ENCODE peak calls at places on chromosomes 16 and 17, in seven cellular contexts. K is RWPE1, O is upper lobe of right lung, E is fibroblast of villous mesenchyme, C is upper lobe of left lung, L is right lobe of liver, S is glutamatergic neuron. Z is an unnamed sample.

GRCh38 chr17:45364531-45365390 is 47.9 kb upstream of the MAP3K14 start:
- DNase-seq in K (no peak), O (peak; percentile 35), E (no peak), C (no peak), L (peak; percentile 31), S (no peak), Z (no peak)

GRCh38 chr17:7706631-7707354 is 1.8 kb downstream of the EFNB3 start:
- DNase-seq in K (no peak), O (no peak), E (no peak), C (no peak), L (no peak), S (no peak), Z (no peak)

GRCh38 chr17:43784068-43784467 is 3.8 kb downstream of the CFAP97D1 start:
- DNase-seq in K (no peak), O (no peak), E (no peak), C (no peak), L (no peak), S (no peak), Z (no peak)

GRCh38 chr16:56861092-56861610 is 3.9 kb upstream of the SLC12A3 start:
- DNase-seq in K (no peak), O (no peak), E (peak; percentile 85), C (no peak), L (no peak), S (no peak), Z (no peak)

GRCh38 chr17:77281024-77281903 is 140.5 kb downstream of the SEC14L1 start:
- DNase-seq in K (peak; percentile 89), O (peak; percentile 87), E (peak; percentile 60), C (peak; percentile 68), L (peak; percentile 83), S (peak; percentile 46), Z (peak; percentile 74)

GRCh38 chr17:15185625-15185991 is 79.5 kb downstream of the PMP22 start:
- DNase-seq in K (no peak), O (no peak), E (peak; percentile 54), C (peak; percentile 39), L (no peak), S (peak; percentile 28), Z (no peak)

GRCh38 chr16:74279266-74279665 is 17.3 kb upstream of the PSMD7 start:
- DNase-seq in K (no peak), O (no peak), E (no peak), C (no peak), L (no peak), S (no peak), Z (no peak)

GRCh38 chr17:78392295-78392694 is 13.8 kb downstream of the PGS1 start:
- DNase-seq in K (no peak), O (no peak), E (no peak), C (no peak), L (no peak), S (no peak), Z (no peak)

GRCh38 chr16:55861288-55861687 is 13.9 kb downstream of the CES5A start:
- DNase-seq in K (no peak), O (no peak), E (no peak), C (no peak), L (no peak), S (no peak), Z (no peak)

GRCh38 chr16:19831678-19832077 is 53.0 kb downstream of the GPRC5B start:
- DNase-seq in K (peak; percentile 9), O (no peak), E (peak; percentile 79), C (no peak), L (no peak), S (no peak), Z (no peak)

DNA sequence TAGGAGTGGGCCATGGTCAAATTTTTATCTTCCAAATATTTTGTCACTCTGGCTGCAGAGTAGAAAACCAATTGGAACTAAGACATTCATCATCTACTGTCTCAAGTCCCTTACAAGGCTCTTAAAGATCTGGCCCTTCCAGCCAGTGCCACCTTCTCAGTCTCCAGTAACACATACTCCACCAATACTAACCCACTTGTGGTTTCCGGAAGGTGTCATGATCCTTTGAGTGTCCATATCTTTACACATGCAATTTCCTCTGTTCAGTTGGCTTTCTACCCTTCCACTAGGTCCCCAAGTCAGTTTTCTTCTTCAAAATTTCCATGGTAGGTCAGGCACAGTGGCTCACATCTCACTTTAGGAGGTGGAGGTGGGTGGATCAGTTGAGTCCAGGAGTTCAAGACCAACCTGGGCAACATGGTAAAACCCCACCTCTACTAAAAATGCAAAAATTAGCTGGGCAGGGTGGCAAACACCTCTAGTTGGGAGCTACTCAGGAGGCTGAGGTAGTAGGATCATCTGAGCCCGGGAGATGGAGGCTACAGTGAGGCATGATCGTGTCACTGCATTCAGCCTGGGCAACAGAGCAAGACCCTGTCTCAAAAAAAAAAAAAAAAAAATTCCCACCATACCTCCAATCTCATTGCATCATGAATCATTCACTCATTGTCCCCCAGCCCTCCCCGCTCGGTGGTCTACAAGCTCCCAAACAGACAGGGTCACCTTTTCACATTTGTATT is 6.0 kb upstream of the GRB2 start:
- DNase-seq in K (no peak), O (no peak), E (no peak), C (no peak), L (peak; percentile 28), S (no peak), Z (no peak)
- TF ChIP-seq CTCF in K (no peak), O (no peak), E (no peak), C (no peak), L (no peak), S (no peak), Z (no peak)

GRCh38 chr17:63537001-63537400 is 13.3 kb upstream of the DCAF7 start:
- DNase-seq in K (peak; percentile 20), O (peak; percentile 31), E (no peak), C (no peak), L (no peak), S (no peak), Z (no peak)
- TF ChIP-seq CTCF in K (no peak), O (no peak), E (no peak), C (no peak), L (no peak), S (no peak), Z (no peak)

GRCh38 chr17:47847341-47848197 is 3.4 kb downstream of the SP6 start:
- DNase-seq in K (no peak), O (no peak), E (no peak), C (no peak), L (no peak), S (peak; percentile 55), Z (no peak)
- TF ChIP-seq CTCF in K (peak; percentile 43), O (peak; percentile 18), E (peak; percentile 9), C (no peak), L (no peak), S (peak; percentile 45), Z (no peak)

DNA sequence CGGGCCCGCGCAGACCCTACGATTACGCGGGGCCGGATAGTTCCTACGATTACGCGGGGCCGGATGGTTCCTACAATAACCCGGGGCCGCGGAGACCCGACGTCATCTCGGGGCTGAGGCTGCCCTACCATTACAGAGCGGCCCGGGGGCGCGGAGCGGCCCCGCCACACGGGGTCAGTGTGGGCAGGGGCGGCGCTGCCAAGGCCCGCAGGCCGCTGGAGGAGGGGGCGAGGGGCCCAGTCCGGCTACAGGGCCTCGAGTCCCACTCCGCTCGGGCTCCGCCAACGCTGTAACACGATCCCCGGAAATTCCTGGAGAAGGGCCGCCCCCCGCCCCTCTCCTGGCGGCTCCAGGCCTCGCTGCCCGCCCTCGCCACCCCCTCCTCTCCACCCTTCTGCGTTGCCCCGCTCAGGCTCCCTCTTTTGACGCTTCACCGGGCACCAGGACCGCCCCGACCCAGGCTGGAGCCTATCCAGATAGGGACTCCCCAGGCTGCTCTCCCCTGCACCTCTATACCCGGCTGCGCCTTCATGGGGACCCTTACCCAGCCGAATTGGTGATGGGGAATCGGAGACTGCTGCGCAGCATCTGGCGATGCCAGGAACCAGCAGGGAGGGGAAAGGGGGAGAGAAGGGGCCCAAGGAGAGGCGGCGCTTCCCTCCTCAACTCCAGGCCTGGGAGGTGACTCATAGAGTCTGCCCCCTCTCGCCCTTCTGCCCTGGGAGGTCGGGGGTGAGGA is at the start of gene RAB34:
- DNase-seq in K (peak; percentile 66), O (peak; percentile 92), E (peak; percentile 94), C (peak; percentile 83), L (no peak), S (peak; percentile 83), Z (peak; percentile 46)
- TF ChIP-seq CTCF in K (peak; percentile 44), O (peak; percentile 38), E (peak; percentile 33), C (peak; percentile 27), L (peak; percentile 6), S (no peak), Z (no peak)

GRCh38 chr16:53085539-53086450 is 31.0 kb downstream of the CHD9 start:
- DNase-seq in K (no peak), O (no peak), E (peak; percentile 85), C (no peak), L (peak; percentile 52), S (peak; percentile 51), Z (no peak)
- TF ChIP-seq CTCF in K (no peak), O (no peak), E (no peak), C (no peak), L (no peak), S (no peak), Z (no peak)

GRCh38 chr16:4509420-4509819 is 29.2 kb downstream of the CDIP1 start:
- DNase-seq in K (no peak), O (no peak), E (no peak), C (no peak), L (no peak), S (no peak), Z (no peak)
- TF ChIP-seq CTCF in K (no peak), O (no peak), E (no peak), C (no peak), L (no peak), S (no peak), Z (no peak)

GRCh38 chr17:6274310-6274709 is 160.6 kb downstream of the AIPL1 start:
- DNase-seq in K (no peak), O (no peak), E (no peak), C (no peak), L (no peak), S (no peak), Z (no peak)

GRCh38 chr17:6279659-6280058 is 155.3 kb downstream of the AIPL1 start:
- DNase-seq in K (peak; percentile 93), O (no peak), E (no peak), C (no peak), L (no peak), S (no peak), Z (no peak)

GRCh38 chr17:6276711-6277110 is 158.2 kb downstream of the AIPL1 start:
- DNase-seq in K (no peak), O (no peak), E (no peak), C (no peak), L (no peak), S (no peak), Z (no peak)
- TF ChIP-seq CTCF in K (no peak), O (no peak), E (no peak), C (no peak), L (no peak), S (no peak), Z (no peak)

GRCh38 chr17:62727916-62728672 is 80.0 kb downstream of the MARCHF10 start:
- DNase-seq in K (no peak), O (no peak), E (no peak), C (no peak), L (no peak), S (peak; percentile 45), Z (no peak)
- TF ChIP-seq CTCF in K (no peak), O (no peak), E (no peak), C (no peak), L (no peak), S (no peak), Z (no peak)

Z was measured in activated B cell treated with CpG ODN at 0.5 μM for 24 hours.